ENCODE peak calls at places on chromosomes 12 and 14, in nine cellular contexts. P is breast epithelium, Z is stomach, F is endothelial cell of umbilical vein, V is K562, N is SK-N-SH, Y is upper lobe of left lung, O is HCT116, M is HepG2. E is an unnamed sample. For H3K4me1, the result is how much of the 10 kb centered on the place peaks cover.

GRCh38 chr12:80469681-80470080 is 25.6 kb downstream of the PTPRQ start:
- DNase-seq in P (no peak), Z (no peak), F (no peak), V (no peak), N (no peak), Y (no peak), O (no peak), M (no peak), E (no peak)

GRCh38 chr14:78319826-78320635 is 149.9 kb downstream of the NRXN3 start:
- DNase-seq in P (no peak), Z (no peak), F (no peak), V (peak), N (peak), Y (no peak), O (no peak), M (no peak), E (no peak)

GRCh38 chr12:6768385-6769002 is 2.3 kb downstream of the PTMS start:
- DNase-seq in P (no peak), Z (no peak), F (peak), V (no peak), N (no peak), Y (no peak), O (no peak), M (no peak), E (no peak)

GRCh38 chr14:64249363-64249762 is 44.8 kb downstream of the ESR2 start:
- DNase-seq in P (no peak), Z (no peak), F (peak), V (no peak), N (no peak), Y (no peak), O (no peak), M (no peak), E (no peak)

GRCh38 chr12:57765003-57765697 is 1.7 kb downstream of the CYP27B1 start:
- DNase-seq in P (no peak), Z (peak), F (peak), V (no peak), N (peak), Y (peak), O (no peak), M (peak), E (no peak)

GRCh38 chr14:80602931-80603330 is 338.6 kb downstream of the CEP128 start:
- DNase-seq in P (no peak), Z (no peak), F (no peak), V (no peak), N (peak), Y (no peak), O (no peak), M (no peak), E (no peak)

GRCh38 chr12:53602176-53602942 is 23.8 kb downstream of the ATF7 start:
- DNase-seq in P (no peak), Z (no peak), F (no peak), V (no peak), N (no peak), Y (no peak), O (no peak), M (no peak), E (no peak)

GRCh38 chr12:4962539-4963486 is 53.1 kb downstream of the KCNA1 start:
- DNase-seq in P (no peak), Z (no peak), F (no peak), V (no peak), N (no peak), Y (no peak), O (no peak), M (no peak), E (no peak)

GRCh38 chr12:57722716-57723629 is 15.6 kb downstream of the AGAP2 start:
- DNase-seq in P (peak), Z (no peak), F (no peak), V (no peak), N (no peak), Y (no peak), O (no peak), M (no peak), E (no peak)

GRCh38 chr14:59314953-59315599 is 126.6 kb downstream of the DAAM1 start:
- DNase-seq in P (no peak), Z (no peak), F (no peak), V (no peak), N (no peak), Y (no peak), O (no peak), M (peak), E (no peak)

GRCh38 chr12:93376436-93377251 is 1.1 kb upstream of the NUDT4 start:
- DNase-seq in P (no peak), Z (no peak), F (peak), V (no peak), N (no peak), Y (peak), O (no peak), M (peak), E (no peak)

GRCh38 chr14:100677925-100678765 is 48.5 kb upstream of the DLK1 start:
- DNase-seq in P (no peak), Z (peak), F (no peak), V (peak), N (peak), Y (no peak), O (no peak), M (no peak), E (no peak)

GRCh38 chr12:68319988-68320623 is 12.1 kb downstream of the MDM1 start:
- DNase-seq in P (no peak), Z (no peak), F (no peak), V (peak), N (no peak), Y (no peak), O (no peak), M (no peak), E (no peak)

DNA sequence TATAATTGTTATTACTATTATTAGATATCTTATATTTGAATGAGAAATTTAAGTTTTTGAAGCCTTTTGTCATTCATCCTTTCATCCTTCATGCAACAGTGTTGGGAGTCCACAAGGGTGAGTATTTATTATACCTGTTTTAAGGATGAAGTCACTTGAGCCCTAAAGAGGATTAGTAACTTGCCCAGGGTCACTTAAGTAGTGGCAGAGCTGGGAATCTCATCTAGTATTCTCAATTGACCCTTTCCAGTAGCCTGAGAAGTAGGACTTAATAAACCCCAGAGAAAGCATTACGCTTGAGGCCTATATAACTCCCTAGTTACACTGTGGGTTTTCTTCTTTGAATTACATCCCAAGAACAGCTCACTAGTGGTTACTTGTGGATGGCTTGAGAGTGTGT is 119.8 kb downstream of the SRGAP1 start:
- DNase-seq in P (no peak), Z (no peak), F (no peak), V (no peak), N (no peak), Y (no peak), O (no peak), M (no peak), E (no peak)
- H3K4me1 ChIP-seq in P (under half), Z (under half), F (under half), V (under half), N (under half), Y (under half), O (under half), M (under half), E (under half)

DNA sequence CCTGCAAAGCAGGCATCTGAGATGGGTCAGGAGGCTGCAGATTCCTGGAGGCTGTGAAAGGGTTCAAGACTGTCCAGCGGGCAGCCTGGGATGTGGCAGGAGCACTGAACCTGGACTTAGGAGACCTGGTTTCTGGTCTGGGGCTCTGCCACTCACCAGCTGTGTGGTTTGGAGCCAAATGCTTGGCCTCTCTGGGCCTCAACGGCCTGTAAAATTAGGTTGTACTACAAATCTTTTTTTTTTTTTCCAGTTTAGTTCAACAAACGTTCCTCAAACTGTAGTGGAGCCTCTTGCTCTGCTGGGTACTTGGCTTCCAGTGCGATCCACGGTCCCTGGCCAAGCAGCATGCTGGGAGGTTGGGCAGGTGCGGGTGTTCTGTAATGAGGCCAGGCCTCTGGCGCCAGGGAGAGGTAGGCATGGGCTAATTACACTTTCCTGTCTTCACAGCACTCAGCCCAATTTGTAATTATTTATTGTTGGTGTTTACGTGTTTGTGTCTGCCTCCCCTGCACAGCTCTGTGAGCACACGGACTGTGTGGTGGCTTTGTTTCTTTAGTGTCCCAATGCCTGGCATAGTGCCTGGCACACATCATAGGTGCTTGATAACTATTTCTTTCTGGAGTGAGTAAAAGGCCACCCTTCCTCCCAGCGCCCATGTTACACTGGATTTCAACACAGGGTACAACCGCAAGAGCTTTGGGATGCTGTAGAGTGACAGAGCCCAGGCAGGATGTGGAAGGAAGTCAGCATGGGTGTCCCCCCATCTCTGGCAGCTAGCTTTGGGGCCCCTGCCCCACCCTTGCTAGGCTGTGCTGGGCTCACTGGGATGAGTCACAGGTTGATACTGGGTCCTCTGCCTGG is 5.8 kb upstream of the KRT80 start:
- DNase-seq in P (peak), Z (peak), F (no peak), V (no peak), N (no peak), Y (peak), O (no peak), M (no peak), E (no peak)
- TF ChIP-seq POLR2AphosphoS5 in P (peak), Z (no peak), F (no peak), V (no peak), N (no peak), Y (peak), O (no peak), M (no peak), E (peak)

GRCh38 chr12:115012861-115013667 is 329.1 kb upstream of the TBX3 start:
- DNase-seq in P (no peak), Z (no peak), F (no peak), V (no peak), N (peak), Y (no peak), O (no peak), M (no peak), E (no peak)
- H3K4me1 ChIP-seq in P (under half), Z (under half), F (under half), V (under half), N (under half), Y (under half), O (under half), M (under half), E (under half)

GRCh38 chr12:59316938-59317337 is 278.9 kb upstream of the SLC16A7 start:
- DNase-seq in P (no peak), Z (no peak), F (no peak), V (no peak), N (no peak), Y (no peak), O (no peak), M (no peak), E (no peak)

GRCh38 chr12:59321278-59321677 is 274.6 kb upstream of the SLC16A7 start:
- DNase-seq in P (no peak), Z (no peak), F (no peak), V (no peak), N (no peak), Y (no peak), O (no peak), M (no peak), E (no peak)

GRCh38 chr12:59320112-59320511 is 275.7 kb upstream of the SLC16A7 start:
- DNase-seq in P (no peak), Z (no peak), F (no peak), V (no peak), N (no peak), Y (no peak), O (no peak), M (no peak), E (no peak)

GRCh38 chr12:59317598-59317997 is 278.2 kb upstream of the SLC16A7 start:
- DNase-seq in P (no peak), Z (no peak), F (no peak), V (no peak), N (no peak), Y (no peak), O (no peak), M (no peak), E (no peak)

DNA sequence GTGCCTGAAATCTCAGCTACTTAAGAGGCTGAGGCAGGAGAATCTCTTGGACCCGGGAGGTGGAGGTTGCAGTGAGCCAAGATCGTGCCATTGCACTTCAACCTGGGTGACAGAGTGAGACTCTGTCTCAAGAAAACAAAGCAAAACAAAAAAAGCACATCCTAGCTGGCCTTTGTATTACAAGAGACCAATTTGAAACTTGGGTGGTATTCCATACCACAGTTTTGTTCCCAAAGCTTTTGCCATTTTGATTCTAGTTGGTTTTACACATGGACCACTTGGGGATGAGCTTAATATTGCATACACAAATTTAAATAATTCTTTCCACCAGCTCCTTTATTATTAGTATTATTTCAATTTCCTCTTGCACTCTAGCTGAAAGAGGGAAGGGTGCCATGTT is 276.9 kb upstream of the SLC16A7 start:
- DNase-seq in P (no peak), Z (no peak), F (no peak), V (no peak), N (no peak), Y (no peak), O (no peak), M (no peak), E (no peak)
- TF ChIP-seq POLR2AphosphoS5 in P (no peak), Z (no peak), F (no peak), V (no peak), N (no peak), Y (no peak), O (no peak), M (no peak), E (no peak)

GRCh38 chr12:114291389-114292075 is 114.4 kb downstream of the TBX5 start:
- DNase-seq in P (no peak), Z (no peak), F (no peak), V (no peak), N (no peak), Y (no peak), O (no peak), M (no peak), E (no peak)

GRCh38 chr12:114286145-114286544 is 119.8 kb downstream of the TBX5 start:
- DNase-seq in P (no peak), Z (no peak), F (no peak), V (no peak), N (no peak), Y (no peak), O (no peak), M (no peak), E (no peak)

GRCh38 chr12:114288071-114288470 is 117.9 kb downstream of the TBX5 start:
- DNase-seq in P (no peak), Z (no peak), F (no peak), V (no peak), N (no peak), Y (no peak), O (no peak), M (no peak), E (no peak)

DNA sequence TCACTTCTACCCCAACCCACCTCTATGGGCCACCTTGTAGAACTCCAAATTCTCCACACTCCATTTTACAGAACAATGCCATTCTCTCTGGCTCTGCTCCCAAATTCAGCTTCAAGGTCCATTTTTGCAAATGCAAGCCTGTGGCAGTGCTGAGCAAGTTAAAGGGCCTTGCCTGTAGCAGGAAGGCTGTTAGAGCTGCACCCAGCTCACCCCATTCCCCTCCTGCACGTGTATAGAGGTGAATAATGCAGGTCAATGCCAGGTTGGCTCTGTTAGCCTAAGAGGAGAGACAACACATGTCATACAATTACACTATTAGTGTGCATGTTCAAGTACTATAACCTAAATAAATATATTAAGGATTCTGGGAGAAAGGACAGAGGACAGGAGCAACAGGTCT is 120.4 kb downstream of the TBX5 start:
- DNase-seq in P (no peak), Z (no peak), F (no peak), V (no peak), N (no peak), Y (no peak), O (no peak), M (no peak), E (no peak)
- H3K4me1 ChIP-seq in P (under half), Z (under half), F (under half), V (under half), N (under half), Y (under half), O (under half), M (under half), E (under half)

E was measured in suprapubic skin.